ENCODE peak calls at places on chromosomes 2 and 18, in six cellular contexts. X, J, A, P, Z and Q are unnamed samples. For H3K4me1, the result is how much of the 10 kb centered on the place peaks cover.

GRCh38 chr2:148565272-148565894 is 79.2 kb upstream of the EPC2 start:
- DNase-seq in A (no peak), Z (no peak), J (peak), P (no peak), X (no peak), Q (no peak)

GRCh38 chr2:45439788-45440773 is 171.0 kb downstream of the SRBD1 start:
- DNase-seq in J (no peak), A (no peak), Z (no peak), P (no peak), X (peak), Q (no peak)

GRCh38 chr2:199468561-199469513 is 11.1 kb upstream of the SATB2 start:
- DNase-seq in J (peak), A (no peak), Z (no peak), X (no peak), P (no peak), Q (no peak)

GRCh38 chr2:28751956-28752607 is 452 bp downstream of the PPP1CB start:
- DNase-seq in A (peak), X (no peak), Z (peak), J (no peak), P (no peak), Q (no peak)

GRCh38 chr2:56204556-56204955 is 20.8 kb downstream of the CCDC85A start:
- DNase-seq in P (no peak), Z (no peak), A (no peak), J (no peak), X (no peak), Q (no peak)

GRCh38 chr2:71190959-71191943 is 35.7 kb downstream of the PAIP2B start:
- DNase-seq in A (no peak), J (no peak), X (peak), P (no peak), Z (no peak), Q (no peak)

GRCh38 chr2:170585067-170585466 is 130.1 kb upstream of the SP5 start:
- DNase-seq in P (no peak), Z (no peak), X (no peak), J (no peak), A (no peak), Q (no peak)

GRCh38 chr2:3491306-3491705 is 28.0 kb downstream of the ADI1 start:
- DNase-seq in A (no peak), J (peak), X (no peak), P (no peak), Z (no peak), Q (no peak)

GRCh38 chr18:31721596-31721995 is 37.2 kb upstream of the B4GALT6 start:
- DNase-seq in Z (no peak), P (no peak), X (peak), A (no peak), J (no peak), Q (no peak)

GRCh38 chr18:9596257-9596656 is 18.1 kb downstream of the PPP4R1 start:
- DNase-seq in A (no peak), Z (no peak), P (no peak), J (no peak), X (no peak), Q (no peak)

GRCh38 chr2:209519911-209520310 is 96.1 kb downstream of the MAP2 start:
- DNase-seq in P (no peak), A (no peak), X (no peak), Z (no peak), J (no peak), Q (no peak)

GRCh38 chr2:104873689-104874054 is 19.8 kb downstream of the POU3F3 start:
- DNase-seq in Z (no peak), X (no peak), A (no peak), P (no peak), J (no peak), Q (no peak)

GRCh38 chr2:17918789-17919188 is 40.3 kb downstream of the KCNS3 start:
- DNase-seq in P (no peak), A (no peak), X (no peak), J (peak), Z (no peak), Q (no peak)

GRCh38 chr2:85506768-85507181 is 32.2 kb upstream of the MAT2A start:
- DNase-seq in A (no peak), Z (no peak), J (no peak), P (no peak), X (peak), Q (no peak)

GRCh38 chr18:35071819-35072247 is 30.6 kb downstream of the MAPRE2 start:
- DNase-seq in A (no peak), Z (no peak), X (no peak), J (no peak), P (no peak), Q (no peak)

GRCh38 chr2:232721882-232722281 is 24.8 kb downstream of the GIGYF2 start:
- DNase-seq in A (no peak), P (no peak), X (no peak), Z (no peak), J (no peak), Q (no peak)

GRCh38 chr2:168340931-168341330 is 93.5 kb upstream of the STK39 start:
- DNase-seq in X (no peak), P (no peak), J (no peak), A (no peak), Z (no peak), Q (no peak)

GRCh38 chr2:27494284-27494943 is 586 bp downstream of the FNDC4 start:
- DNase-seq in Z (no peak), A (no peak), J (peak), X (peak), P (peak), Q (peak)

GRCh38 chr2:202566286-202566685 is 68.5 kb upstream of the FAM117B start:
- DNase-seq in Z (no peak), J (no peak), A (no peak), P (no peak), X (no peak), Q (no peak)

GRCh38 chr2:109380502-109381326 is 233.1 kb downstream of the SEPTIN10 start:
- DNase-seq in J (peak), P (peak), Z (no peak), X (peak), A (no peak), Q (no peak)

GRCh38 chr18:13003466-13003896 is 12.3 kb downstream of the CEP192 start:
- DNase-seq in X (peak), A (peak), Z (no peak), J (peak), P (no peak), Q (no peak)

GRCh38 chr2:20378891-20379519 is 28.4 kb upstream of the PUM2 start:
- DNase-seq in P (peak), Z (no peak), J (peak), X (peak), A (peak), Q (peak)

GRCh38 chr2:222518570-222519381 is 94.4 kb downstream of the SGPP2 start:
- DNase-seq in Z (no peak), X (peak), P (no peak), A (no peak), J (peak), Q (no peak)

GRCh38 chr18:78080761-78081160 is 831.1 kb downstream of the GALR1 start:
- DNase-seq in X (no peak), A (no peak), Z (no peak), P (no peak), J (no peak), Q (no peak)

GRCh38 chr2:172456002-172456401 is 28.6 kb downstream of the ITGA6 start:
- DNase-seq in J (peak), A (no peak), P (no peak), X (no peak), Z (no peak), Q (no peak)

GRCh38 chr2:46352621-46353020 is 55.4 kb downstream of the EPAS1 start:
- DNase-seq in X (no peak), J (no peak), P (no peak), Z (no peak), A (no peak), Q (no peak)

GRCh38 chr2:10448646-10449480 is 736 bp upstream of the ODC1 start:
- DNase-seq in Z (peak), P (peak), X (peak), J (peak), A (peak), Q (peak)

GRCh38 chr18:31590570-31590969 is 1.1 kb upstream of the TTR start:
- DNase-seq in Z (no peak), P (no peak), X (no peak), J (no peak), A (no peak), Q (no peak)

GRCh38 chr2:113979172-113980128 is 89.6 kb downstream of the ACTR3 start:
- DNase-seq in P (no peak), Z (peak), A (peak), X (no peak), J (peak), Q (no peak)

GRCh38 chr2:10375570-10376266 is 72.4 kb downstream of the ODC1 start:
- DNase-seq in Z (no peak), P (no peak), A (no peak), X (no peak), J (no peak), Q (no peak)

GRCh38 chr18:49645836-49646235 is 84.0 kb downstream of the LIPG start:
- DNase-seq in P (peak), Z (no peak), J (peak), A (no peak), X (peak), Q (peak)

GRCh38 chr18:62876828-62877227 is 161.5 kb downstream of the PHLPP1 start:
- DNase-seq in P (no peak), J (no peak), A (no peak), Z (no peak), X (peak), Q (no peak)
- H3K4me1 ChIP-seq in P (under half), J (under half), A (under half), Z (under half), X (under half), Q (under half)

DNA sequence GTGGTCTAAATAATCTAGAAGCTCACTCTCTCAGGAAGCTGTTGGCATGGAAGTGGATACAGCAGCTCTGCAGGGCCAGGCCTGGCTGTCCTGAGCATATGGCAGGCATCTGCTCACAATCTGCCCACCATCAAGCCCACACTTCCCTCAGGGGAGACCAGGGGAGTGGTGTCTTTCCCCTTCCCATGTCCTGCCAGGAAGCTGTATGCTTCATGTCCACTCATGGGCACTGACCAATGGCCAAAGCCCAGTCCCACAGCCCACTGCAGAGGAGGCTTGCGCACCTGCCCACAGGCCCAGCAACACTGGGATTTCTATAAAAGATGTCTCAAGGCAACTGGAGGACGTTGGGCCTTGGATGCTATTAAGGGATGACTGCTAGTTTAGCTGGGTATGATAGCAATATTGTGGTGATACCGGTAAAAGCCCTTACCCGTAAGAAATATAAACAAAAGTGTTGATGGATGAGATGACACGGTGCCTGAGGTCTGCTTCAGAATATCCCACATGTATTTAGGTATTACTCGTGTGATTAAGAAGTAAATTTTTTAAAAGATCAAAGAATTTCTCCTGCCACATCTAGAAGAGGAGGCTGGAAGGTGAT is 106.7 kb upstream of the CTDP1 start:
- DNase-seq in J (peak), X (no peak), Z (no peak), A (no peak), P (no peak), Q (no peak)
- H3K4me1 ChIP-seq in J (under half), X (under half), Z (under half), A (under half), P (under half), Q (under half)

GRCh38 chr2:220509921-220510320 is 882.5 kb downstream of the SLC4A3 start:
- DNase-seq in P (no peak), A (no peak), X (no peak), J (no peak), Z (no peak), Q (no peak)
- H3K4me1 ChIP-seq in P (under half), A (under half), X (under half), J (under half), Z (under half), Q (under half)

DNA sequence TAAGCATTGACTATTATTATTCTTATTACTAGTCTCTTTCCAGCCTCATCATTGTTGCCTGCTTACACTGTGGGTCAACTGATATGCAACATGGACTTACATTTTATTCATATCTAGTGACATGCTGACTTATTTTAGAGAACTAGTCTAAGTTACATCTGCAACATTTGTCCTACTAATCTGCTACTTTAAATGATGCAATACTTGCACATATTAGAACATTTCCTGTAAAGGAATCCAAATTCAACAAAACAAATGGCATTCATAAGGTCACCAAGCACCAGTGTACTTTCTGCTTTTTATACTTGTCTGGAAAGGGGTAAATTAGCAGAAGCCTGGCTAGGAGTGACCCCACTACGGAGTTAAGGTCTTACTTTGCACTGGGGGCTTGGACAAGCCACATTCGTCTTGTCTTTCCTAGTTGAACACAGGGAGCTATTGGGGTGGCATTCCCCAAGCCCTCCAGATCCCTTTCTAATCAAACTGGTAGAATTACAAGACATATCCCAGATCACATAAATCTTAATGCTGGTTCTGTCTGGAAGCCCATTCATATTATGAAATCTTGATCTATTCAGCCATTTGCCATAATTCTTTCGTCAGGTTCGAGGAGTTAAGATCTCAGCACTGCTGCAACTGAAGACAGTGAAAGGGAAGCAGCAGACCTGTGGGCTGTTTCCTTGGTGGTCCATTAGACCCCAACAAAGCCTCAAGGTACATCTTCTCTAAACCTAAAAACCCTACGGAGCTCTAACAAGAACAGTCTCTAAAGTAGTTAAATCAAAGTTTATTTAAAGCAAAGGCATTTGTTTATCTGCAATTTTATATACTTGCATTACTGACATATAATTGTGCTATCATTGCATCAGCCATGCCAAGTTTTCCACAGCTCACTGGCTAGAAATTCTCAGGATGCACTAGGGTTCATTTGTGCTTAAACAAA is 49.9 kb upstream of the RTN4 start:
- DNase-seq in P (no peak), Z (no peak), X (peak), A (no peak), J (no peak), Q (no peak)
- H3K4me1 ChIP-seq in P (under half), Z (under half), X (under half), A (under half), J (under half), Q (half or more)